ENCODE peak calls at places on chromosomes 16 and 17, in seven cellular contexts. C, H, J, L, P, A and Z are unnamed samples.

GRCh38 chr17:63998721-63999679 is 849 bp downstream of the PRR29 start:
- DNase-seq in J (no peak), P (no peak), H (no peak), L (no peak), C (no peak), A (no peak), Z (no peak)

GRCh38 chr16:22077700-22078313 is 14.5 kb upstream of the VWA3A start:
- DNase-seq in L (peak; percentile 24), J (peak; percentile 51), A (peak; percentile 65), C (no peak), P (no peak), H (peak; percentile 74), Z (peak; percentile 69)

GRCh38 chr16:13529193-13529982 is 390.6 kb upstream of the ERCC4 start:
- DNase-seq in A (no peak), P (no peak), C (no peak), J (no peak), H (no peak), L (no peak), Z (no peak)

GRCh38 chr16:26118575-26118974 is 426.8 kb downstream of the HS3ST4 start:
- DNase-seq in C (no peak), H (no peak), P (no peak), L (no peak), J (no peak), A (no peak), Z (no peak)

GRCh38 chr17:8122391-8122922 is 1.4 kb downstream of the HES7 start:
- DNase-seq in L (no peak), J (no peak), A (peak; percentile 47), H (no peak), P (no peak), C (no peak), Z (no peak)

GRCh38 chr17:948284-948852 is 31.2 kb downstream of the NXN start:
- DNase-seq in L (no peak), H (no peak), A (peak; percentile 56), J (no peak), P (no peak), C (no peak), Z (no peak)

GRCh38 chr17:38444151-38444550 is 15.9 kb downstream of the ARHGAP23 start:
- DNase-seq in C (no peak), J (peak; percentile 10), P (no peak), H (peak; percentile 78), A (peak; percentile 59), L (no peak), Z (peak; percentile 47)

GRCh38 chr17:28427372-28427771 is 21.4 kb upstream of the SLC46A1 start:
- DNase-seq in L (no peak), C (no peak), J (no peak), H (no peak), A (no peak), P (no peak), Z (no peak)

GRCh38 chr16:67150833-67151396 is at the start of gene B3GNT9:
- DNase-seq in L (no peak), P (no peak), H (peak; percentile 67), A (peak; percentile 81), J (no peak), C (no peak), Z (peak; percentile 60)

GRCh38 chr16:58128721-58129096 is 472 bp downstream of the CFAP20 start:
- DNase-seq in A (no peak), P (no peak), L (no peak), C (no peak), H (no peak), J (no peak), Z (no peak)